ENCODE peak calls at places on chromosomes 7 and 10, in ten cellular contexts. One of them, this sample, is unnamed.

GRCh38 chr10:45624724-45625123 is 47.8 kb downstream of the ZFAND4 start:
- DNase-seq in spleen: no peak
- DNase-seq in HCT116: no peak
- DNase-seq in suprapubic skin: no peak
- DNase-seq in breast epithelium: no peak
- DNase-seq in transverse colon: no peak
- DNase-seq in upper lobe of left lung: no peak
- DNase-seq in HepG2: no peak
- DNase-seq in GM12878: no peak
- DNase-seq in H1: no peak
- DNase-seq in this sample: no peak

GRCh38 chr10:91163709-91164474 is 56.6 kb upstream of the PCGF5 start:
- DNase-seq in HCT116: peak
- DNase-seq in transverse colon: peak
- DNase-seq in suprapubic skin: peak
- DNase-seq in breast epithelium: peak
- DNase-seq in spleen: peak
- DNase-seq in upper lobe of left lung: peak
- DNase-seq in GM12878: no peak
- DNase-seq in HepG2: peak
- DNase-seq in H1: no peak
- DNase-seq in this sample: peak

GRCh38 chr10:103584216-103585010 is 90.9 kb downstream of the NEURL1 start:
- DNase-seq in suprapubic skin: no peak
- DNase-seq in upper lobe of left lung: no peak
- DNase-seq in transverse colon: no peak
- DNase-seq in GM12878: no peak
- DNase-seq in H1: no peak
- DNase-seq in breast epithelium: no peak
- DNase-seq in HCT116: no peak
- DNase-seq in spleen: peak
- DNase-seq in HepG2: no peak
- DNase-seq in this sample: no peak

GRCh38 chr7:2728309-2729042 is 40.5 kb downstream of the AMZ1 start:
- DNase-seq in GM12878: no peak
- DNase-seq in HepG2: no peak
- DNase-seq in HCT116: no peak
- DNase-seq in H1: no peak
- DNase-seq in breast epithelium: no peak
- DNase-seq in spleen: peak
- DNase-seq in suprapubic skin: peak
- DNase-seq in upper lobe of left lung: no peak
- DNase-seq in transverse colon: no peak
- DNase-seq in this sample: no peak

GRCh38 chr7:151615784-151616183 is 96.1 kb upstream of the RHEB start:
- DNase-seq in upper lobe of left lung: no peak
- DNase-seq in HepG2: no peak
- DNase-seq in breast epithelium: no peak
- DNase-seq in suprapubic skin: no peak
- DNase-seq in GM12878: no peak
- DNase-seq in H1: no peak
- DNase-seq in transverse colon: no peak
- DNase-seq in HCT116: no peak
- DNase-seq in spleen: no peak
- DNase-seq in this sample: no peak

GRCh38 chr10:13555884-13556529 is 27.2 kb upstream of the BEND7 start:
- DNase-seq in H1: no peak
- DNase-seq in suprapubic skin: no peak
- DNase-seq in transverse colon: no peak
- DNase-seq in HCT116: no peak
- DNase-seq in HepG2: no peak
- DNase-seq in GM12878: no peak
- DNase-seq in upper lobe of left lung: no peak
- DNase-seq in spleen: no peak
- DNase-seq in breast epithelium: no peak
- DNase-seq in this sample: no peak

GRCh38 chr10:42942279-42942932 is 134.5 kb upstream of the RET start:
- DNase-seq in HepG2: no peak
- DNase-seq in transverse colon: no peak
- DNase-seq in upper lobe of left lung: no peak
- DNase-seq in breast epithelium: no peak
- DNase-seq in H1: no peak
- DNase-seq in spleen: peak
- DNase-seq in GM12878: no peak
- DNase-seq in HCT116: no peak
- DNase-seq in suprapubic skin: peak
- DNase-seq in this sample: peak

GRCh38 chr10:46326971-46327370 is 40.2 kb downstream of the ANTXRL start:
- DNase-seq in HepG2: no peak
- DNase-seq in H1: no peak
- DNase-seq in upper lobe of left lung: no peak
- DNase-seq in breast epithelium: no peak
- DNase-seq in transverse colon: no peak
- DNase-seq in HCT116: no peak
- DNase-seq in GM12878: no peak
- DNase-seq in spleen: no peak
- DNase-seq in suprapubic skin: no peak
- DNase-seq in this sample: peak

GRCh38 chr7:74627699-74628411 is 29.7 kb upstream of the GTF2I start:
- DNase-seq in transverse colon: peak
- DNase-seq in H1: no peak
- DNase-seq in breast epithelium: peak
- DNase-seq in spleen: no peak
- DNase-seq in suprapubic skin: no peak
- DNase-seq in GM12878: no peak
- DNase-seq in HepG2: peak
- DNase-seq in upper lobe of left lung: peak
- DNase-seq in HCT116: no peak
- DNase-seq in this sample: peak

GRCh38 chr7:36490335-36490940 is 100.8 kb downstream of the ANLN start:
- DNase-seq in GM12878: no peak
- DNase-seq in upper lobe of left lung: no peak
- DNase-seq in HCT116: no peak
- DNase-seq in H1: no peak
- DNase-seq in suprapubic skin: no peak
- DNase-seq in spleen: no peak
- DNase-seq in transverse colon: no peak
- DNase-seq in HepG2: no peak
- DNase-seq in breast epithelium: no peak
- DNase-seq in this sample: no peak

GRCh38 chr7:117132385-117133120 is 179.3 kb downstream of the ST7 start:
- DNase-seq in suprapubic skin: no peak
- DNase-seq in HepG2: no peak
- DNase-seq in transverse colon: no peak
- DNase-seq in H1: no peak
- DNase-seq in GM12878: no peak
- DNase-seq in upper lobe of left lung: no peak
- DNase-seq in spleen: no peak
- DNase-seq in HCT116: peak
- DNase-seq in breast epithelium: no peak
- DNase-seq in this sample: no peak

GRCh38 chr7:119935418-119936025 is 337.5 kb upstream of the KCND2 start:
- DNase-seq in HCT116: peak
- DNase-seq in upper lobe of left lung: no peak
- DNase-seq in suprapubic skin: no peak
- DNase-seq in transverse colon: no peak
- DNase-seq in GM12878: no peak
- DNase-seq in breast epithelium: no peak
- DNase-seq in H1: no peak
- DNase-seq in HepG2: peak
- DNase-seq in spleen: no peak
- DNase-seq in this sample: no peak

GRCh38 chr7:1745018-1745532 is 75.0 kb downstream of the ELFN1 start:
- DNase-seq in transverse colon: no peak
- DNase-seq in spleen: peak
- DNase-seq in HepG2: no peak
- DNase-seq in H1: no peak
- DNase-seq in breast epithelium: no peak
- DNase-seq in suprapubic skin: no peak
- DNase-seq in GM12878: no peak
- DNase-seq in upper lobe of left lung: no peak
- DNase-seq in HCT116: no peak
- DNase-seq in this sample: no peak

GRCh38 chr10:28375399-28376354 is 72.8 kb upstream of the MPP7 start:
- DNase-seq in H1: no peak
- DNase-seq in breast epithelium: no peak
- DNase-seq in spleen: no peak
- DNase-seq in HepG2: no peak
- DNase-seq in upper lobe of left lung: no peak
- DNase-seq in transverse colon: peak
- DNase-seq in GM12878: no peak
- DNase-seq in suprapubic skin: no peak
- DNase-seq in HCT116: peak
- DNase-seq in this sample: no peak

GRCh38 chr10:125023862-125024495 is 82.1 kb downstream of the ZRANB1 start:
- DNase-seq in HepG2: no peak
- DNase-seq in GM12878: no peak
- DNase-seq in suprapubic skin: no peak
- DNase-seq in HCT116: no peak
- DNase-seq in upper lobe of left lung: no peak
- DNase-seq in H1: no peak
- DNase-seq in spleen: no peak
- DNase-seq in transverse colon: peak
- DNase-seq in breast epithelium: no peak
- DNase-seq in this sample: peak

GRCh38 chr10:75038335-75038734 is 73.1 kb upstream of the SAMD8 start:
- DNase-seq in suprapubic skin: no peak
- DNase-seq in upper lobe of left lung: no peak
- DNase-seq in spleen: no peak
- DNase-seq in H1: no peak
- DNase-seq in HCT116: no peak
- DNase-seq in HepG2: no peak
- DNase-seq in transverse colon: no peak
- DNase-seq in GM12878: no peak
- DNase-seq in breast epithelium: no peak
- DNase-seq in this sample: no peak

GRCh38 chr7:42522227-42522991 is 285.4 kb upstream of the GLI3 start:
- DNase-seq in HepG2: no peak
- DNase-seq in GM12878: no peak
- DNase-seq in HCT116: no peak
- DNase-seq in H1: peak
- DNase-seq in breast epithelium: peak
- DNase-seq in upper lobe of left lung: peak
- DNase-seq in spleen: no peak
- DNase-seq in suprapubic skin: no peak
- DNase-seq in transverse colon: peak
- DNase-seq in this sample: no peak

GRCh38 chr7:3301831-3302618 is 973 bp downstream of the SDK1 start:
- DNase-seq in HepG2: peak
- DNase-seq in spleen: peak
- DNase-seq in suprapubic skin: no peak
- DNase-seq in HCT116: no peak
- DNase-seq in transverse colon: no peak
- DNase-seq in upper lobe of left lung: no peak
- DNase-seq in GM12878: no peak
- DNase-seq in breast epithelium: no peak
- DNase-seq in H1: no peak
- DNase-seq in this sample: peak

GRCh38 chr10:30818010-30818660 is 188.6 kb upstream of the LYZL2 start:
- DNase-seq in HCT116: no peak
- DNase-seq in suprapubic skin: no peak
- DNase-seq in upper lobe of left lung: peak
- DNase-seq in H1: no peak
- DNase-seq in HepG2: no peak
- DNase-seq in spleen: peak
- DNase-seq in transverse colon: no peak
- DNase-seq in breast epithelium: no peak
- DNase-seq in GM12878: no peak
- DNase-seq in this sample: peak

DNA sequence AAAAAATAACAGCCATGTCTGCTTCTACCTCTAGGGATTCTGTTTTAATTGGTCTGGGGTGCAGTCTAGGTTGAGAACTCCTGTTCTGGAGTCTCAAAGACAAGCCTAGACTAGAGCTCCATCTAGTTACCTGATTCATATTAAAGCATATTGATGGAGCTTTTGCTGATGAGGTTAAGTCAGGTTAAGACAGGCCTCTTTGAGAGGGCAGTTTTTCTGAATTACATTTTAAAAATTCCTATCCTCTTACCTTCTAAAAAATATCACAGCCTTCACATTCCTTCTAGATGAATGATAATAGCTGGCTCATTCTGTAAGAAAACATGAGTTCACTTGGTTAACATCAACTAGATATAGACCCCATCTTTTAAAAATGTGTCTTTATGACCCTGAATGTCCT is 28.9 kb downstream of the MGAM start:
- DNase-seq in HCT116: no peak
- DNase-seq in spleen: no peak
- DNase-seq in HepG2: no peak
- DNase-seq in upper lobe of left lung: no peak
- DNase-seq in breast epithelium: no peak
- DNase-seq in suprapubic skin: no peak
- DNase-seq in H1: no peak
- DNase-seq in GM12878: no peak
- DNase-seq in transverse colon: no peak
- DNase-seq in this sample: no peak
- TF ChIP-seq CTCF in HCT116: no peak
- TF ChIP-seq CTCF in spleen: no peak
- TF ChIP-seq CTCF in HepG2: no peak
- TF ChIP-seq CTCF in upper lobe of left lung: no peak
- TF ChIP-seq CTCF in breast epithelium: no peak
- TF ChIP-seq CTCF in suprapubic skin: no peak
- TF ChIP-seq CTCF in H1: no peak
- TF ChIP-seq CTCF in GM12878: no peak
- TF ChIP-seq CTCF in transverse colon: no peak
- TF ChIP-seq CTCF in this sample: no peak

GRCh38 chr7:88150018-88150417 is 69.8 kb downstream of the SRI start:
- DNase-seq in GM12878: no peak
- DNase-seq in transverse colon: no peak
- DNase-seq in breast epithelium: no peak
- DNase-seq in H1: no peak
- DNase-seq in suprapubic skin: no peak
- DNase-seq in spleen: no peak
- DNase-seq in HCT116: no peak
- DNase-seq in upper lobe of left lung: no peak
- DNase-seq in HepG2: peak
- DNase-seq in this sample: no peak
- TF ChIP-seq POLR2AphosphoS5 in GM12878: no peak
- TF ChIP-seq POLR2AphosphoS5 in transverse colon: no peak
- TF ChIP-seq POLR2AphosphoS5 in breast epithelium: no peak
- TF ChIP-seq POLR2AphosphoS5 in H1: no peak
- TF ChIP-seq POLR2AphosphoS5 in suprapubic skin: no peak
- TF ChIP-seq POLR2AphosphoS5 in spleen: no peak
- TF ChIP-seq POLR2AphosphoS5 in HCT116: no peak
- TF ChIP-seq POLR2AphosphoS5 in upper lobe of left lung: no peak
- TF ChIP-seq POLR2AphosphoS5 in HepG2: no peak
- TF ChIP-seq POLR2AphosphoS5 in this sample: no peak

GRCh38 chr7:87933953-87934698 is at the start of gene ADAM22:
- DNase-seq in breast epithelium: peak
- DNase-seq in upper lobe of left lung: peak
- DNase-seq in HCT116: peak
- DNase-seq in transverse colon: peak
- DNase-seq in GM12878: peak
- DNase-seq in H1: peak
- DNase-seq in spleen: peak
- DNase-seq in suprapubic skin: peak
- DNase-seq in HepG2: peak
- DNase-seq in this sample: peak
- TF ChIP-seq POLR2A in breast epithelium: no peak
- TF ChIP-seq POLR2A in upper lobe of left lung: no peak
- TF ChIP-seq POLR2A in HCT116: peak
- TF ChIP-seq POLR2A in transverse colon: peak
- TF ChIP-seq POLR2A in GM12878: peak
- TF ChIP-seq POLR2A in H1: peak
- TF ChIP-seq POLR2A in spleen: no peak
- TF ChIP-seq POLR2A in suprapubic skin: no peak
- TF ChIP-seq POLR2A in HepG2: peak
- TF ChIP-seq POLR2A in this sample: no peak

GRCh38 chr10:48332871-48333216 is 26.4 kb downstream of the MAPK8 start:
- DNase-seq in transverse colon: no peak
- DNase-seq in HCT116: no peak
- DNase-seq in breast epithelium: no peak
- DNase-seq in spleen: no peak
- DNase-seq in GM12878: no peak
- DNase-seq in H1: no peak
- DNase-seq in HepG2: no peak
- DNase-seq in suprapubic skin: no peak
- DNase-seq in upper lobe of left lung: no peak
- DNase-seq in this sample: no peak
- TF ChIP-seq CTCF in transverse colon: no peak
- TF ChIP-seq CTCF in HCT116: no peak
- TF ChIP-seq CTCF in breast epithelium: no peak
- TF ChIP-seq CTCF in spleen: no peak
- TF ChIP-seq CTCF in GM12878: no peak
- TF ChIP-seq CTCF in H1: no peak
- TF ChIP-seq CTCF in HepG2: no peak
- TF ChIP-seq CTCF in suprapubic skin: no peak
- TF ChIP-seq CTCF in upper lobe of left lung: no peak
- TF ChIP-seq CTCF in this sample: no peak